ENCODE peak calls at places on chromosomes 7 and 10, in five cellular contexts. E, V, G, A and T are unnamed samples.

GRCh38 chr7:92873776-92874175 is 37.4 kb upstream of the CDK6 start:
- DNase-seq in E (no peak), V (no peak), G (no peak), A (no peak), T (no peak)

GRCh38 chr10:117253908-117254307 is 13.0 kb downstream of the SLC18A2 start:
- DNase-seq in E (no peak), V (no peak), G (no peak), A (no peak), T (no peak)

GRCh38 chr7:11212080-11212711 is 238.5 kb downstream of the PHF14 start:
- DNase-seq in E (no peak), V (peak), G (no peak), A (peak), T (peak)

GRCh38 chr7:73586911-73587310 is 8.5 kb upstream of the TBL2 start:
- DNase-seq in E (peak), V (no peak), G (no peak), A (no peak), T (no peak)

GRCh38 chr10:116721991-116722392 is 20.4 kb downstream of the HSPA12A start:
- DNase-seq in E (no peak), V (no peak), G (no peak), A (no peak), T (no peak)

GRCh38 chr10:132965411-132966057 is 23.2 kb upstream of the CFAP46 start:
- DNase-seq in E (no peak), V (no peak), G (peak), A (no peak), T (no peak)

GRCh38 chr10:15370741-15371701 is at the start of gene FAM171A1:
- DNase-seq in E (peak), V (no peak), G (no peak), A (no peak), T (no peak)

GRCh38 chr10:72316386-72316700 is 38.4 kb downstream of the DNAJB12 start:
- DNase-seq in E (no peak), V (no peak), G (no peak), A (no peak), T (no peak)

DNA sequence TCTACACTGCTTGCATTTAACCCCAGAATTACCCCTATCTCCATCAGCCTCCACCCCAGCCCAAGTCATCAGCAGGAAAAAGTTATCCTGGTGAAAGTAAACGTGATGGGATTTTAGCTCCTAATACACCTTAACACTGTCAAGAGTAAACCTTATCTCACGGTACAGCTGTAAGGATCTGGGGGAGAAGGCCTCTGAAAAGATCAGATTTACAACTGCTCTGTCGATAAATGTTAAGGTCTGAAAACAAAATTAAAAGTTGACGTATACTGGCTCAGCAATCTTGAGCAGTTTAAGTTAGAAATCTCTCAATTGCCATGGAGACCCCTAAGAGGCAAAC is 6.2 kb downstream of the SKAP2 start:
- DNase-seq in E (no peak), V (no peak), G (no peak), A (no peak), T (no peak)
- H3K4me3 ChIP-seq in E (no peak), V (peak), G (peak), A (no peak), T (no peak)

DNA sequence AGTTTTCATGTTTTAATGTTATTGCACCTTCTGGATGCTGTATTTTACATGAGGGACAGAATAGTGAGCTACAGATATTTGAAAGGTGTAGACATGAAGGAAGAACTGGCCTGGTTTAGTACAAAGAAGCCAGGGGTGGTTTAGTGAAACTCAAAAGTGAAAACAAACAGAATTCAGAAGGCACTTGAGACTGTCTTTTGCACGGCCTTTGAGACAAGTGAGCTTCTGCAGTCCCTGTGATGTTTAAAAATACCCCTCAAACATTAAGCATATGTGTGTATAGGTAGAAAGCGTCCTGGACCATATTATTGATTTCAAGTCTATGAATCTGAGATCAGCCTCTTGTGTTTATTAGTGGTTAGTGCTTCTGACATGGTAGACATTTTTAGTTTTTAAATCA is 118.9 kb downstream of the CDK14 start:
- DNase-seq in E (no peak), V (no peak), G (no peak), A (no peak), T (no peak)
- H3K4me3 ChIP-seq in E (no peak), V (no peak), G (no peak), A (no peak), T (no peak)

GRCh38 chr10:121457729-121458128 is 140.5 kb downstream of the FGFR2 start:
- DNase-seq in E (no peak), V (no peak), G (no peak), A (no peak), T (no peak)
- H3K4me3 ChIP-seq in E (no peak), V (no peak), G (no peak), A (no peak), T (no peak)

GRCh38 chr10:31031205-31031665 is 430 bp downstream of the ZNF438 start:
- DNase-seq in E (no peak), V (no peak), G (no peak), A (no peak), T (no peak)

GRCh38 chr10:31031666-31032514 is at the start of gene ZNF438:
- DNase-seq in E (peak), V (peak), G (peak), A (peak), T (peak)

GRCh38 chr10:31030216-31030615 is 1.4 kb downstream of the ZNF438 start:
- DNase-seq in E (no peak), V (no peak), G (no peak), A (no peak), T (no peak)

GRCh38 chr10:31032515-31033132 is 959 bp upstream of the ZNF438 start:
- DNase-seq in E (no peak), V (no peak), G (no peak), A (no peak), T (no peak)

DNA sequence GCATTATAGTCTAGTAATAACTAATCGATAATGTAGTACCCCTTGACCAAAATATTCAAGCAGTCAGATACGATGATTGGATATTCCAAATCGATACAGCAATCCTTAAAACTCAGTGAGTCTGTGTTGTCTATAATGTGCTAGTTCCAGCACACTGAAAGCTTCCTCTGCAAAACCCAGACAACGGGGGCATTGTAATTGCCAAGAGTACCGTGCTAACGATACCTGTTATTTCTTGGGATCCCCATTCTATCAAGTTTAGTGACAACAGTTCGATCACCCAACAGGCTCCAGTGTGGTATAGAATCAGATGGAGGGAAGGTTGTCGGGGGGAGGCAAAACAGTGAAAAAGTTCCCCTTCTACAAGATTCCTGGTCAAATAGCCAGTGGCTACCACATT is 865 bp downstream of the ZNF438 start:
- DNase-seq in E (no peak), V (no peak), G (no peak), A (no peak), T (no peak)
- H3K4me3 ChIP-seq in E (peak), V (peak), G (peak), A (peak), T (no peak)

GRCh38 chr7:23000597-23001360 is 13.2 kb downstream of the HYCC1 start:
- DNase-seq in E (no peak), V (no peak), G (no peak), A (no peak), T (no peak)
- H3K4me3 ChIP-seq in E (no peak), V (no peak), G (no peak), A (no peak), T (no peak)

GRCh38 chr10:55630491-55631056 is 730.5 kb downstream of the ZWINT start:
- DNase-seq in E (no peak), V (no peak), G (no peak), A (no peak), T (no peak)
- H3K4me3 ChIP-seq in E (peak), V (no peak), G (peak), A (peak), T (peak)

GRCh38 chr7:77328669-77329068 is 87.5 kb downstream of the GSAP start:
- DNase-seq in E (no peak), V (no peak), G (no peak), A (no peak), T (no peak)
- H3K4me3 ChIP-seq in E (no peak), V (no peak), G (no peak), A (no peak), T (no peak)

GRCh38 chr10:124072106-124072505 is 21.3 kb downstream of the CHST15 start:
- DNase-seq in E (no peak), V (no peak), G (no peak), A (no peak), T (no peak)

GRCh38 chr10:124071141-124071540 is 22.3 kb downstream of the CHST15 start:
- DNase-seq in E (no peak), V (no peak), G (no peak), A (no peak), T (no peak)

GRCh38 chr10:124073642-124074377 is 19.6 kb downstream of the CHST15 start:
- DNase-seq in E (no peak), V (no peak), G (no peak), A (no peak), T (no peak)

GRCh38 chr10:124070666-124071065 is 22.7 kb downstream of the CHST15 start:
- DNase-seq in E (no peak), V (no peak), G (no peak), A (no peak), T (no peak)

DNA sequence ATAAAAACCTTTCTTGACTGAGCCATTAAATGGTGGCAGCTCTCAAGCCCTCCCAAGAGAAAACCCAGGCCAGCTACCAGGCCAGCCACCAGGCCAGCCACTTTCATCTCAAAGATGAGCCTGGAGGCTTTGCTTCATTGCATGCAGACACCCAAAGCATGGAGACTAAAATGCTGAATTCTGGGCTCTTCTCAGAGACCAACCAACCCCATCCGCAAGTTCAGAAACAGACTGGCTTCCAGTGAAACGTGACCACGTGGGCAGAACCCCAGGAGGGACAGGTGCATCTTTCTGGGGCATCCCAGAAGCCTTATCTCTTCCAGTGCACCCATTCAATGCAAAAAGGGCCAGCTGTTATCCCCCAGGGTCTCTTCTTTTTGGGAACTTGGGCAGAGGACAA is 20.9 kb downstream of the CHST15 start:
- DNase-seq in E (no peak), V (no peak), G (no peak), A (no peak), T (no peak)
- H3K4me3 ChIP-seq in E (no peak), V (no peak), G (no peak), A (no peak), T (no peak)

DNA sequence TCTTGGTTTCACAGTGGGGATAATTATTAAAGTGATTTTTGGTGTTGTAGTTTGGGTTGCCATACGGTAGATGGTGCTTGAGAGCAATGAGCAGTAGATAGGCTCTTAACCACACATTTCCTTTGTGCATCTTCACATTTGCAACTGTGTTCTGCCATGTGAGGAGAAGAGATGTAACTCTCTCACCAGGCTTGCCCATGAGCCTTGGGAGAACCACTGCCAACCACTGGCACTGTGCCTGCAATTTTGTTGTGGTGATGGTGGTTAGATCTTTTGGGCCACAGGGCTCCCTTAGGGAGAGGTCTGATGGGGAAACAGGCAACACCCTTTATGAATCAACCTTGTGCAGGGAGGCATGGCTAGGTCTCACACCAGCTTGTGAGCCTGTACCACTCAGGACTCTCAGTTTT is 204.3 kb downstream of the CCDC7 start:
- DNase-seq in E (no peak), V (no peak), G (no peak), A (no peak), T (no peak)
- H3K4me3 ChIP-seq in E (no peak), V (no peak), G (no peak), A (no peak), T (no peak)

DNA sequence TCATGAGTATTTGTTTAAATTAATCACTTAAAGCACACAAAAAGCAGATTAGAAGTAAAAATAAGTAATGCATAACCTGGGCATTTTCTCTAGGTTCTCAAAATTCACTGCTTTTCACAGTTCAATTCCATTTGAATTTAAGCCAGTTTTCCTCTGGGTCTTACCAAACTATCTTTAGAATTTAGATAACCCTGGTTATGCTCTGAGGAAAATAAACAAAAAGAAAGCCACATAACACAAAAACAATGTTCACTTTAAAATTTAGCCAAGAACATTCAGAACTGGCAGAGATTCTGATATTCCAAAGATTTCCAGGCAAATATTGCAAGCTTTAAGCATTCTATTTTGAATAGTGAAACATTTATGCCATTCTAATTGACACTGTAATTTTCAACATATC is 50.7 kb upstream of the PRKG1 start:
- DNase-seq in E (no peak), V (no peak), G (no peak), A (no peak), T (no peak)
- H3K4me3 ChIP-seq in E (no peak), V (no peak), G (no peak), A (no peak), T (no peak)